ENCODE peak calls at places on chromosomes 11 and 22, in four cellular contexts. A is CD8-positive, alpha-beta T cell; F is OCI-LY7; Z is A673. H is an unnamed sample.

GRCh38 chr11:95229199-95230053 is 1.6 kb downstream of the SESN3 start:
- DNase-seq in A (no peak), F (no peak), Z (no peak), H (no peak)

GRCh38 chr11:33116535-33116934 is 44.7 kb downstream of the CSTF3 start:
- DNase-seq in A (no peak), F (no peak), Z (no peak), H (no peak)

GRCh38 chr22:44822479-44822878 is 70.1 kb downstream of the ARHGAP8 start:
- DNase-seq in A (no peak), F (no peak), Z (no peak), H (no peak)

GRCh38 chr11:68932358-68932757 is 28.7 kb downstream of the IGHMBP2 start:
- DNase-seq in A (no peak), F (no peak), Z (no peak), H (no peak)

GRCh38 chr11:45688472-45689033 is 23.1 kb upstream of the CHST1 start:
- DNase-seq in A (no peak), F (no peak), Z (no peak), H (no peak)

GRCh38 chr11:2768471-2769408 is 68.9 kb upstream of the KCNQ1OT1 start:
- DNase-seq in A (no peak), F (no peak), Z (peak), H (no peak)

GRCh38 chr11:69437001-69437875 is 44.2 kb upstream of the LINC01488 start:
- DNase-seq in A (no peak), F (no peak), Z (no peak), H (no peak)

GRCh38 chr22:27801197-27801615 is 350 bp downstream of the MN1 start:
- DNase-seq in A (no peak), F (no peak), Z (peak), H (no peak)

GRCh38 chr22:33853200-33854097 is 66.8 kb downstream of the LARGE1 start:
- DNase-seq in A (no peak), F (peak), Z (no peak), H (peak)

GRCh38 chr22:50673231-50674126 is 856 bp downstream of the SHANK3 start:
- DNase-seq in A (no peak), F (no peak), Z (peak), H (no peak)

GRCh38 chr11:109150603-109151002 is 271.4 kb upstream of the C11orf87 start:
- DNase-seq in A (no peak), F (no peak), Z (no peak), H (no peak)

GRCh38 chr22:40714514-40714966 is 35.3 kb downstream of the MCHR1 start:
- DNase-seq in A (no peak), F (no peak), Z (peak), H (no peak)

GRCh38 chr11:11416502-11416901 is 63.5 kb upstream of the CSNK2A3 start:
- DNase-seq in A (no peak), F (no peak), Z (no peak), H (no peak)

DNA sequence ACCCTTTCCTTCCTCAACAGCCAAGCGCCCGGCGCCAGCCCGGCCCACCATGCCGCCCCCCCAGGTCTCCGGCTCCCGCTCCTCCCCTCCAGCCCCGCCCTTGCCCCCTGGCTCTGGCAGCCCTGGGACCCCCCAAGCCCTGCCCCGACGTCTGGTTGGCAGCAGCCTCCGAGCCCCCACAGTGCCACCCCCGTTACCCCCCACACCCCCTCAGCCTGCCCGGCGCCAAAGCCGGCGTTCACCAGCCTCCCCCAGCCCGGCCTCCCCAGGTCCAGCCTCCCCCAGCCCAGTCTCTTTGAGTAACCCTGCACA is 3.3 kb upstream of the PDXP start:
- DNase-seq in A (no peak), F (no peak), Z (no peak), H (no peak)
- H3K27ac ChIP-seq in A (no peak), F (no peak), Z (no peak), H (no peak)

GRCh38 chr11:112321521-112322172 is 61.0 kb upstream of the PLET1 start:
- DNase-seq in A (no peak), F (no peak), Z (peak), H (no peak)

GRCh38 chr11:112320668-112321067 is 60.0 kb upstream of the PLET1 start:
- DNase-seq in A (no peak), F (no peak), Z (peak), H (no peak)

GRCh38 chr11:112318661-112319060 is 58.0 kb upstream of the PLET1 start:
- DNase-seq in A (no peak), F (no peak), Z (no peak), H (no peak)

GRCh38 chr11:112318193-112318592 is 57.5 kb upstream of the PLET1 start:
- DNase-seq in A (no peak), F (no peak), Z (peak), H (no peak)

DNA sequence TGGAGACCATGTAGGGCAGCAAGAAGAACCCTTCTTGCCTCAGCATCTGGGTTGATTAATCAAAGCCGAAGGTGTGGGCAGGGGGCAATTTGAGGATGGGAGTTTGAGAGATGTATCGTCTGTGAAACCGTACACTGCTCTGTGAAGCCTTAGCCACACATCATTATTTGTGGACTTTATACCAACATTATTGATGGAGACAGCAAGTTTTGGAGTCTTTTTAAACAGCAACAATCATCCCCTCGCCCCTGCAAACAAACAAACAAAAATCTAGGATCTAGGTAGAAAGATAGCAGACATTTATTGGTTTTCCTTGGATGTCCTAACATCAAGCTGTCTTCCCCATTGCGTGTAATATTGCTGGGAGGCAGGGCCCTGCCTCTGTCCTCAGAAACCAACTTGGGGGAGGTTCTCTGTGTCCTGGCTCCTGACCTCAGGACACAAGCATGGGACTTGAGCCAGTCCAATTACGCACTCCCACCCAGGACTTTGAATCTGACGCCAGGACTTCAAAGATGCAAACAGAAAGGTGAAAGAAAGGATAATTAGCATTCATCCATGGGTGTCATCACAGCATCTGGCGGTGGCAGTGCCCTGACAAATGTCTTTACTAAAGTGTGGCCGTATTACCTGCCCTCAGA is 61.6 kb upstream of the PLET1 start:
- DNase-seq in A (no peak), F (no peak), Z (no peak), H (no peak)
- H3K27ac ChIP-seq in A (no peak), F (no peak), Z (peak), H (no peak)

GRCh38 chr11:20026629-20027545 is 133.4 kb downstream of the DBX1 start:
- DNase-seq in A (no peak), F (no peak), Z (no peak), H (no peak)
- H3K27ac ChIP-seq in A (no peak), F (no peak), Z (no peak), H (no peak)

DNA sequence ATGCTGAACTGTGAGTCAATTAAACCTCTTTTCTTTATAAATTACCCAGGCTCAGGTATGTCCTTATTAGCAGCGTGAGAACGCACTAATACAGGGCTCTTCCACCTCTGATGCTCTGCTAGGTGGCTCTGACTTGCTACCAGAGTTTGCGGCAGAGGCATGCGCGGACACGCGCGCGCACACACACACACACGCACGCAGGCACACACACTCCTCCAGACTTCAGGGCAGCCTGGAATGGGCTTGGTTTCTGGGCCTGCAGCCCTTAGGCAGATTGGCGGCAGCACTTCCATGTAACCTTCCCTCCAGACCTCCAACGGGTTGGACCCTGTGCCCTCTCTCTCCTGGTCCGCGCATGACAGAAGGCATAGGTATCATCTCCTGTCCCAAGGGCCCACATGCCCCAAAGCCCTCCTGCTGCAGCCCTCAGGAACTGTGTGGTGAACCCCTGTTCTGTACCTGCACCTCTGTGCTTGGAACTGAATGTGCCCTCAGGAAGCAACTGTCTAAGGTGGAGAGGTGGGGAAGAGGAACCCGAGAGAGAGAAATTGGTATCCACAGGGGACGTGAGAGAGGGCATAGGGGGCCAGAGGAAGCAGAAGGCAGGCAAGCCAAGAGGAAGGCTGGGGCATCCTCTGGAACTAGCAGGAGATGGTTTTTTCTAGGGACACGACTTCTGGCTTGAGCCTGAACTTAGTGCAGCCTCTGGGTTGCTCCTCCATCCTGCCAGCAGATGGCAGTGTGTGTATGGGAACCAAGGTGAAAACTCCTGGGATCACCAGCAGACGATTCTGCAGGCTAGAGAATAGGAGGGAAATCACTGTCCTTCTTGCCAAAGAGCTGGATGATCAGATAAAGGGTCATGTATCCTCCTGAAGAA is 23.4 kb upstream of the RIC3 start:
- DNase-seq in A (no peak), F (peak), Z (peak), H (no peak)
- H3K27ac ChIP-seq in A (no peak), F (no peak), Z (no peak), H (no peak)

GRCh38 chr22:20745177-20745576 is 28.7 kb upstream of the SERPIND1 start:
- DNase-seq in A (no peak), F (no peak), Z (no peak), H (no peak)
- H3K27ac ChIP-seq in A (no peak), F (no peak), Z (no peak), H (no peak)